ENCODE peak calls at places on chromosomes 2 and 18, in six cellular contexts. One of them, this sample, is unnamed.

GRCh38 chr2:12534646-12535263 is 182.0 kb upstream of the TRIB2 start:
- DNase-seq in H1: no peak
- DNase-seq in trophoblast cell: peak
- DNase-seq in mesenchymal stem cell: peak
- DNase-seq in H9: no peak
- DNase-seq in IMR-90: peak
- DNase-seq in this sample: no peak

GRCh38 chr18:80147037-80147417 is 38.0 kb downstream of the ADNP2 start:
- DNase-seq in IMR-90: no peak
- DNase-seq in mesenchymal stem cell: no peak
- DNase-seq in H1: no peak
- DNase-seq in trophoblast cell: no peak
- DNase-seq in H9: no peak
- DNase-seq in this sample: no peak

GRCh38 chr2:68454719-68455118 is 12.4 kb downstream of the FBXO48 start:
- DNase-seq in mesenchymal stem cell: no peak
- DNase-seq in H9: no peak
- DNase-seq in H1: no peak
- DNase-seq in IMR-90: no peak
- DNase-seq in trophoblast cell: no peak
- DNase-seq in this sample: no peak

GRCh38 chr2:37586663-37587409 is 84.6 kb downstream of the CDC42EP3 start:
- DNase-seq in IMR-90: no peak
- DNase-seq in trophoblast cell: no peak
- DNase-seq in H9: no peak
- DNase-seq in mesenchymal stem cell: no peak
- DNase-seq in H1: no peak
- DNase-seq in this sample: no peak

GRCh38 chr2:10216677-10217498 is 85.8 kb upstream of the HPCAL1 start:
- DNase-seq in H9: no peak
- DNase-seq in trophoblast cell: no peak
- DNase-seq in mesenchymal stem cell: no peak
- DNase-seq in IMR-90: no peak
- DNase-seq in H1: no peak
- DNase-seq in this sample: no peak

GRCh38 chr2:238874330-238875050 is 26.6 kb downstream of the TWIST2 start:
- DNase-seq in H1: no peak
- DNase-seq in trophoblast cell: no peak
- DNase-seq in H9: no peak
- DNase-seq in IMR-90: no peak
- DNase-seq in mesenchymal stem cell: no peak
- DNase-seq in this sample: no peak

GRCh38 chr2:43178602-43179542 is 47.5 kb downstream of the ZFP36L2 start:
- DNase-seq in trophoblast cell: peak
- DNase-seq in IMR-90: peak
- DNase-seq in H1: peak
- DNase-seq in mesenchymal stem cell: peak
- DNase-seq in H9: peak
- DNase-seq in this sample: no peak

GRCh38 chr2:240500561-240501423 is 57.0 kb downstream of the ANKMY1 start:
- DNase-seq in IMR-90: no peak
- DNase-seq in mesenchymal stem cell: no peak
- DNase-seq in H9: peak
- DNase-seq in H1: peak
- DNase-seq in trophoblast cell: peak
- DNase-seq in this sample: no peak

GRCh38 chr2:194539436-194539835 is 1117.6 kb upstream of the SLC39A10 start:
- DNase-seq in mesenchymal stem cell: no peak
- DNase-seq in IMR-90: no peak
- DNase-seq in H9: peak
- DNase-seq in trophoblast cell: no peak
- DNase-seq in H1: no peak
- DNase-seq in this sample: no peak

GRCh38 chr2:239288237-239288636 is 112.6 kb downstream of the HDAC4 start:
- DNase-seq in trophoblast cell: no peak
- DNase-seq in mesenchymal stem cell: peak
- DNase-seq in H9: no peak
- DNase-seq in H1: no peak
- DNase-seq in IMR-90: peak
- DNase-seq in this sample: no peak

GRCh38 chr2:68151037-68151436 is 6.7 kb upstream of the PNO1 start:
- DNase-seq in IMR-90: peak
- DNase-seq in mesenchymal stem cell: no peak
- DNase-seq in H9: no peak
- DNase-seq in H1: no peak
- DNase-seq in trophoblast cell: no peak
- DNase-seq in this sample: no peak

GRCh38 chr2:169798397-169798717 is 314 bp upstream of the SSB start:
- DNase-seq in mesenchymal stem cell: no peak
- DNase-seq in IMR-90: no peak
- DNase-seq in H9: no peak
- DNase-seq in trophoblast cell: no peak
- DNase-seq in H1: no peak
- DNase-seq in this sample: no peak

GRCh38 chr2:170643346-170643745 is 71.8 kb upstream of the SP5 start:
- DNase-seq in IMR-90: no peak
- DNase-seq in trophoblast cell: no peak
- DNase-seq in H9: no peak
- DNase-seq in H1: no peak
- DNase-seq in mesenchymal stem cell: no peak
- DNase-seq in this sample: no peak

GRCh38 chr18:26516964-26517363 is 31.4 kb downstream of the KCTD1 start:
- DNase-seq in H9: no peak
- DNase-seq in trophoblast cell: no peak
- DNase-seq in H1: no peak
- DNase-seq in IMR-90: peak
- DNase-seq in mesenchymal stem cell: no peak
- DNase-seq in this sample: no peak

GRCh38 chr18:56085561-56085960 is 497.6 kb upstream of the TCF4 start:
- DNase-seq in mesenchymal stem cell: peak
- DNase-seq in IMR-90: peak
- DNase-seq in H1: no peak
- DNase-seq in H9: no peak
- DNase-seq in trophoblast cell: no peak
- DNase-seq in this sample: no peak

GRCh38 chr2:171307560-171307959 is 126.2 kb downstream of the METTL8 start:
- DNase-seq in trophoblast cell: no peak
- DNase-seq in H1: no peak
- DNase-seq in mesenchymal stem cell: no peak
- DNase-seq in H9: no peak
- DNase-seq in IMR-90: no peak
- DNase-seq in this sample: no peak

GRCh38 chr2:84776011-84776410 is 104.9 kb downstream of the TRABD2A start:
- DNase-seq in mesenchymal stem cell: no peak
- DNase-seq in H9: no peak
- DNase-seq in IMR-90: peak
- DNase-seq in trophoblast cell: no peak
- DNase-seq in H1: no peak
- DNase-seq in this sample: no peak

GRCh38 chr2:223601932-223602676 is at the start of gene SCG2:
- DNase-seq in IMR-90: peak
- DNase-seq in H9: peak
- DNase-seq in H1: peak
- DNase-seq in trophoblast cell: peak
- DNase-seq in mesenchymal stem cell: peak
- DNase-seq in this sample: peak

GRCh38 chr2:73981081-73981968 is 3.4 kb upstream of the TET3 start:
- DNase-seq in trophoblast cell: no peak
- DNase-seq in mesenchymal stem cell: no peak
- DNase-seq in IMR-90: no peak
- DNase-seq in H1: peak
- DNase-seq in H9: peak
- DNase-seq in this sample: no peak

GRCh38 chr2:203656522-203657287 is 49.7 kb upstream of the CD28 start:
- DNase-seq in trophoblast cell: peak
- DNase-seq in H9: no peak
- DNase-seq in mesenchymal stem cell: peak
- DNase-seq in IMR-90: peak
- DNase-seq in H1: no peak
- DNase-seq in this sample: peak

GRCh38 chr2:128250409-128251025 is 68.2 kb downstream of the HS6ST1 start:
- DNase-seq in H1: peak
- DNase-seq in IMR-90: no peak
- DNase-seq in H9: no peak
- DNase-seq in trophoblast cell: no peak
- DNase-seq in mesenchymal stem cell: no peak
- DNase-seq in this sample: no peak

GRCh38 chr18:23422751-23423418 is 30.2 kb upstream of the RIOK3 start:
- DNase-seq in H1: peak
- DNase-seq in mesenchymal stem cell: peak
- DNase-seq in trophoblast cell: peak
- DNase-seq in H9: no peak
- DNase-seq in IMR-90: peak
- DNase-seq in this sample: no peak

GRCh38 chr18:45416168-45416567 is 199.1 kb upstream of the SLC14A2 start:
- DNase-seq in trophoblast cell: no peak
- DNase-seq in IMR-90: no peak
- DNase-seq in H1: no peak
- DNase-seq in mesenchymal stem cell: no peak
- DNase-seq in H9: no peak
- DNase-seq in this sample: no peak

GRCh38 chr2:144938308-144938709 is 418.4 kb upstream of the ZEB2 start:
- DNase-seq in H1: no peak
- DNase-seq in H9: no peak
- DNase-seq in mesenchymal stem cell: peak
- DNase-seq in IMR-90: peak
- DNase-seq in trophoblast cell: no peak
- DNase-seq in this sample: no peak

GRCh38 chr2:151040036-151040435 is 221.6 kb downstream of the RBM43 start:
- DNase-seq in trophoblast cell: no peak
- DNase-seq in H1: no peak
- DNase-seq in mesenchymal stem cell: no peak
- DNase-seq in IMR-90: peak
- DNase-seq in H9: no peak
- DNase-seq in this sample: no peak

GRCh38 chr2:121960251-121960650 is 204.8 kb downstream of the TSN start:
- DNase-seq in trophoblast cell: no peak
- DNase-seq in mesenchymal stem cell: no peak
- DNase-seq in H9: no peak
- DNase-seq in IMR-90: no peak
- DNase-seq in H1: no peak
- DNase-seq in this sample: no peak

GRCh38 chr18:63244585-63244984 is 75.0 kb downstream of the BCL2 start:
- DNase-seq in H9: no peak
- DNase-seq in trophoblast cell: no peak
- DNase-seq in IMR-90: no peak
- DNase-seq in H1: no peak
- DNase-seq in mesenchymal stem cell: no peak
- DNase-seq in this sample: no peak

GRCh38 chr2:20065885-20066602 is 14.6 kb upstream of the LAPTM4A start:
- DNase-seq in H1: no peak
- DNase-seq in IMR-90: peak
- DNase-seq in mesenchymal stem cell: peak
- DNase-seq in H9: no peak
- DNase-seq in trophoblast cell: no peak
- DNase-seq in this sample: no peak

GRCh38 chr2:233503947-233504637 is 62.5 kb downstream of the USP40 start:
- DNase-seq in H1: no peak
- DNase-seq in H9: no peak
- DNase-seq in mesenchymal stem cell: no peak
- DNase-seq in IMR-90: no peak
- DNase-seq in trophoblast cell: no peak
- DNase-seq in this sample: no peak

GRCh38 chr2:233499928-233500327 is 66.7 kb downstream of the USP40 start:
- DNase-seq in H1: no peak
- DNase-seq in IMR-90: no peak
- DNase-seq in mesenchymal stem cell: no peak
- DNase-seq in trophoblast cell: no peak
- DNase-seq in H9: no peak
- DNase-seq in this sample: no peak

GRCh38 chr2:233503481-233503880 is 63.1 kb downstream of the USP40 start:
- DNase-seq in IMR-90: no peak
- DNase-seq in trophoblast cell: no peak
- DNase-seq in mesenchymal stem cell: no peak
- DNase-seq in H1: no peak
- DNase-seq in H9: no peak
- DNase-seq in this sample: no peak

GRCh38 chr2:233498126-233498525 is 68.5 kb downstream of the USP40 start:
- DNase-seq in H9: no peak
- DNase-seq in mesenchymal stem cell: no peak
- DNase-seq in IMR-90: no peak
- DNase-seq in H1: no peak
- DNase-seq in trophoblast cell: no peak
- DNase-seq in this sample: no peak

GRCh38 chr2:233501198-233502076 is 65.1 kb downstream of the USP40 start:
- DNase-seq in IMR-90: peak
- DNase-seq in trophoblast cell: no peak
- DNase-seq in mesenchymal stem cell: peak
- DNase-seq in H1: no peak
- DNase-seq in H9: no peak
- DNase-seq in this sample: no peak
- H4K91ac ChIP-seq in IMR-90: no peak
- H4K91ac ChIP-seq in trophoblast cell: no peak
- H4K91ac ChIP-seq in mesenchymal stem cell: no peak
- H4K91ac ChIP-seq in H1: no peak
- H4K91ac ChIP-seq in H9: no peak
- H4K91ac ChIP-seq in this sample: no peak

GRCh38 chr2:187422277-187422676 is 25.8 kb downstream of the CALCRL start:
- DNase-seq in mesenchymal stem cell: no peak
- DNase-seq in IMR-90: no peak
- DNase-seq in H1: no peak
- DNase-seq in trophoblast cell: no peak
- DNase-seq in H9: no peak
- DNase-seq in this sample: no peak
- H4K91ac ChIP-seq in mesenchymal stem cell: no peak
- H4K91ac ChIP-seq in IMR-90: no peak
- H4K91ac ChIP-seq in H1: no peak
- H4K91ac ChIP-seq in trophoblast cell: no peak
- H4K91ac ChIP-seq in H9: no peak
- H4K91ac ChIP-seq in this sample: no peak

GRCh38 chr2:18600255-18600613 is 10.9 kb upstream of the NT5C1B start:
- DNase-seq in H9: no peak
- DNase-seq in mesenchymal stem cell: no peak
- DNase-seq in H1: no peak
- DNase-seq in trophoblast cell: no peak
- DNase-seq in IMR-90: no peak
- DNase-seq in this sample: no peak
- H4K91ac ChIP-seq in H9: no peak
- H4K91ac ChIP-seq in mesenchymal stem cell: no peak
- H4K91ac ChIP-seq in H1: no peak
- H4K91ac ChIP-seq in trophoblast cell: no peak
- H4K91ac ChIP-seq in IMR-90: no peak
- H4K91ac ChIP-seq in this sample: no peak

DNA sequence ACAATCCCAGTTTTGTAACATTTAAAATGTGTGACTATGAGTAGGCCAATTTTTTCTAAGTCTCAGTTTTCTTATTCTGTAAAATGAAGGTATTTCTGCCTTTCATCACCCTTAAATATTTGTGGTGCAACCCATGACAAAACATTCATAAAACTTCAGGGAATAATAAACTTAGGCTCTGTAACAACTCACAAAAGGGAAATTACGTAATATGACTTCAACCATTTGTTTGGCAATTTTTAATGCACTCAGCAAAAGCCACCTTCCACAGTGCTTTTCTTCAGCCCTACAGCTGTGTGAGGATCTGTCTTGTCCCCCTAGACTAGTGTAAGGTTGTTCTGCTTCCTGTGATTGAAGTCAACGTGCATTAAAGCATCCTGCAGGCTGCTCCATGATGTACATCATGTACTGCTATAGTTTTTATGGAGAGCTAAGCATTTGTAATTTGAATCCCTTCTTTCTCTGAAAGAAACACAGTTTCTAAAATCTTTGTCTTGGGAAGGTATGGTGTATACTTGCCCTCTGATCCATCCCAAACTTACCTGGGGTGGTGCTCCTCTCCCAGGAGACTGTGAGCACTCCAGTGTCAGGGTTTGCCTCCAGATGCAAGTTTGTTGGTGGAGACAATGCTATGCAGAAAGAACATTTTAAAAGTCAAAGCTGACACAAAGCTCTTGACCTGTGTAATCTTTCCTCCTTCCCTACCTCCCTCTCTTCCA is 39.1 kb downstream of the FN1 start:
- DNase-seq in IMR-90: peak
- DNase-seq in H9: no peak
- DNase-seq in trophoblast cell: no peak
- DNase-seq in mesenchymal stem cell: peak
- DNase-seq in H1: no peak
- DNase-seq in this sample: no peak
- H4K91ac ChIP-seq in IMR-90: peak
- H4K91ac ChIP-seq in H9: no peak
- H4K91ac ChIP-seq in trophoblast cell: no peak
- H4K91ac ChIP-seq in mesenchymal stem cell: no peak
- H4K91ac ChIP-seq in H1: no peak
- H4K91ac ChIP-seq in this sample: no peak

This sample was measured in neuronal stem cell.